ENCODE peak calls at places on chromosomes 12 and 14, in five cellular contexts. D, U, W, T and Y are unnamed samples.

GRCh38 chr12:117318591-117318990 is 42.8 kb downstream of the NOS1 start:
- DNase-seq in D (no peak), U (no peak), W (no peak), T (no peak), Y (no peak)

GRCh38 chr12:78002878-78003277 is 172.2 kb downstream of the NAV3 start:
- DNase-seq in D (no peak), U (no peak), W (no peak), T (no peak), Y (no peak)

GRCh38 chr12:103908877-103909276 is 21.3 kb upstream of the HSP90B1 start:
- DNase-seq in D (no peak), U (no peak), W (no peak), T (peak), Y (no peak)

GRCh38 chr14:52355016-52355430 is 40.9 kb downstream of the PTGER2 start:
- DNase-seq in D (no peak), U (no peak), W (no peak), T (peak), Y (no peak)

GRCh38 chr14:82837611-82838140 is 1304.0 kb upstream of the SEL1L start:
- DNase-seq in D (no peak), U (no peak), W (no peak), T (no peak), Y (no peak)

GRCh38 chr14:52227559-52228222 is 39.8 kb upstream of the PTGDR start:
- DNase-seq in D (no peak), U (no peak), W (no peak), T (no peak), Y (no peak)

GRCh38 chr14:56803816-56804535 is 6.3 kb downstream of the OTX2 start:
- DNase-seq in D (no peak), U (no peak), W (peak), T (no peak), Y (no peak)

GRCh38 chr14:71497645-71498086 is 434.6 kb upstream of the RGS6 start:
- DNase-seq in D (no peak), U (no peak), W (no peak), T (peak), Y (no peak)

GRCh38 chr14:97446087-97446486 is 648.9 kb downstream of the VRK1 start:
- DNase-seq in D (no peak), U (no peak), W (no peak), T (no peak), Y (no peak)

GRCh38 chr14:67851785-67852410 is 32.3 kb downstream of the RAD51B start:
- DNase-seq in D (no peak), U (no peak), W (no peak), T (no peak), Y (no peak)

GRCh38 chr12:13038491-13039161 is 5.6 kb upstream of the FAM234B start:
- DNase-seq in D (no peak), U (no peak), W (no peak), T (peak), Y (no peak)

GRCh38 chr12:103930787-103931536 is 752 bp downstream of the HSP90B1 start:
- DNase-seq in D (peak), U (peak), W (no peak), T (peak), Y (no peak)

GRCh38 chr12:131057211-131057721 is 103.6 kb downstream of the ADGRD1 start:
- DNase-seq in D (no peak), U (no peak), W (no peak), T (no peak), Y (no peak)

GRCh38 chr12:18716236-18716635 is 21.6 kb downstream of the PLCZ1 start:
- DNase-seq in D (no peak), U (no peak), W (no peak), T (no peak), Y (no peak)